ENCODE peak calls at places on chromosomes 4 and X, in four cellular contexts. V is GM23248, N is mammary epithelial cell, S is HCT116. P is an unnamed sample.

GRCh38 chr4:8817081-8817812 is 54.4 kb downstream of the HMX1 start:
- DNase-seq in N (no peak), V (no peak), S (no peak), P (no peak)

GRCh38 chrX:108139303-108139702 is 47.7 kb downstream of the ATG4A start:
- DNase-seq in V (peak), N (no peak), S (no peak), P (no peak)

GRCh38 chr4:101102114-101102752 is 245.1 kb downstream of the PPP3CA start:
- DNase-seq in S (no peak), V (peak), N (peak), P (no peak)

GRCh38 chr4:11769425-11769824 is 340.7 kb upstream of the HS3ST1 start:
- DNase-seq in N (no peak), S (no peak), V (no peak), P (no peak)

GRCh38 chr4:112876316-112876715 is 173.1 kb upstream of the ANK2 start:
- DNase-seq in S (no peak), N (no peak), V (no peak), P (no peak)

GRCh38 chr4:101346562-101347266 is 612 bp downstream of the PPP3CA start:
- DNase-seq in V (peak), N (peak), S (no peak), P (no peak)

GRCh38 chr4:151700566-151701316 is 60.1 kb downstream of the GATB start:
- DNase-seq in S (no peak), V (no peak), N (no peak), P (no peak)

GRCh38 chr4:6851962-6852361 is 57.7 kb upstream of the TBC1D14 start:
- DNase-seq in N (no peak), S (no peak), V (no peak), P (no peak)

GRCh38 chr4:25457053-25457715 is 80.1 kb downstream of the ANAPC4 start:
- DNase-seq in S (no peak), V (peak), N (no peak), P (no peak)
- TF ChIP-seq EZH2 in S (no peak), V (no peak), N (no peak), P (no peak)

GRCh38 chrX:137547291-137547690 is 18.6 kb upstream of the ZIC3 start:
- DNase-seq in S (no peak), N (no peak), V (no peak), P (no peak)

GRCh38 chrX:137548261-137548660 is 17.7 kb upstream of the ZIC3 start:
- DNase-seq in V (no peak), N (no peak), S (no peak), P (no peak)

GRCh38 chrX:137549846-137550534 is 15.9 kb upstream of the ZIC3 start:
- DNase-seq in N (no peak), S (no peak), V (no peak), P (no peak)

GRCh38 chrX:137550561-137551305 is 15.2 kb upstream of the ZIC3 start:
- DNase-seq in N (no peak), V (no peak), S (no peak), P (no peak)

GRCh38 chrX:137549073-137549472 is 16.9 kb upstream of the ZIC3 start:
- DNase-seq in V (no peak), S (no peak), N (no peak), P (no peak)
- TF ChIP-seq EZH2 in V (no peak), S (no peak), N (no peak), P (no peak)

GRCh38 chr4:74933562-74934015 is 673 bp downstream of the PARM1 start:
- DNase-seq in S (no peak), V (peak), N (peak), P (no peak)
- TF ChIP-seq EZH2 in S (no peak), V (no peak), N (no peak), P (no peak)

DNA sequence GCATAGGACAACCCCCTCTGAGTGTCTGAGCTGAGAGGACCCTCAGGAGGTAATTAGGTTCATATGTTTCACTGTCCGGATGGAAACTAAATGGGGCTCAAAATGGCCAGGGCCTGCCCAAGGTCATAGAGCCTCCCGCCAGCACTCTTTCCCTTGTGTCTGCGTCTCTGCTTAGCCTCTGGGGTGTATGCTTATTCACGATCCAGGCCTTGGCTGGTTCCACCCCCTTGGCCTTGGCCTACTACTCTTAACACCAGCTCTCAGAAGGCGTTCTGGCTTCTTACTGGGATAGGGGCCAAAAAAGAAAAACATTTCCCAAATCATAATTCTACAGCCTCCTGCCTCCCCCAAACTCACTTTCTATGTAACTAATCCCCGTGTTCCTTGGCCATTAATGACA is 68.8 kb downstream of the RTL5 start:
- DNase-seq in V (no peak), N (no peak), S (no peak), P (no peak)
- TF ChIP-seq EZH2 in V (no peak), N (no peak), S (no peak), P (no peak)

GRCh38 chr4:94757192-94758140 is at the start of gene BMPR1B:
- DNase-seq in N (peak), V (peak), S (no peak), P (no peak)
- TF ChIP-seq EZH2 in N (no peak), V (no peak), S (no peak), P (no peak)

GRCh38 chr4:157221895-157222763 is 1.6 kb downstream of the GRIA2 start:
- DNase-seq in N (no peak), V (peak), S (no peak), P (no peak)
- TF ChIP-seq EZH2 in N (peak), V (no peak), S (no peak), P (no peak)

GRCh38 chr4:13523105-13523477 is 21.2 kb downstream of the NKX3-2 start:
- DNase-seq in V (no peak), S (no peak), N (no peak), P (no peak)
- TF ChIP-seq EZH2 in V (peak), S (no peak), N (peak), P (no peak)

GRCh38 chrX:72307646-72308051 is 1.9 kb upstream of the CITED1 start:
- DNase-seq in S (no peak), V (peak), N (no peak), P (no peak)

GRCh38 chrX:72306851-72307645 is 1.3 kb upstream of the CITED1 start:
- DNase-seq in S (peak), N (peak), V (peak), P (no peak)

GRCh38 chrX:72306085-72306801 is 529 bp upstream of the CITED1 start:
- DNase-seq in V (peak), N (no peak), S (no peak), P (no peak)

GRCh38 chrX:72305286-72306084 is at the start of gene CITED1:
- DNase-seq in N (peak), V (peak), S (no peak), P (no peak)

DNA sequence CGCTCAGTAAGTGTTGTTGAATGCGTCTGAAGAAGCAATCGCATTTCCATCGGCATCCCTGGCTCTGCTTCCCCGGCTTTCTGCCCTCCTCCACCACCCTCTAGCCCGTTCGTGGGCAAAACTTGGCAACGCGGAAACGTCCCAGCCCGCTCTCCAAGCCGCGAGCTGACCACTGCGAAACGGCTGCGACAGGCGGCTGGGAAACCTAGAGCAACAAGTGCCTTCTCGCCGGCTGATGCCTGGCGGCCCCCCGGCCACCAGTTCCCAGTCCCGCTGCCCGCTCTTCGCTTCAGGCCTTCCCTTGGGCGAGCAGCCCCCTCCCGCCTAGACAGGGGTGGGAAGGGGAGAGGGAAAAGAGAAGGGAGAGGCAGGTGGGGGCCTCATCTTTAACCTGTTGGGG is 837 bp downstream of the CITED1 start:
- DNase-seq in V (peak), S (no peak), N (no peak), P (no peak)
- TF ChIP-seq EZH2 in V (no peak), S (no peak), N (peak), P (no peak)

GRCh38 chr4:170026253-170026991 is at the start of gene MFAP3L:
- DNase-seq in N (peak), V (peak), S (peak), P (peak)

GRCh38 chr4:170030121-170030520 is 3.9 kb upstream of the MFAP3L start:
- DNase-seq in V (peak), S (no peak), N (peak), P (no peak)

GRCh38 chr4:170027181-170027829 is 1.1 kb upstream of the MFAP3L start:
- DNase-seq in V (peak), N (peak), S (peak), P (peak)

GRCh38 chr4:170022211-170022610 is 4.0 kb downstream of the MFAP3L start:
- DNase-seq in V (no peak), S (no peak), N (no peak), P (no peak)

DNA sequence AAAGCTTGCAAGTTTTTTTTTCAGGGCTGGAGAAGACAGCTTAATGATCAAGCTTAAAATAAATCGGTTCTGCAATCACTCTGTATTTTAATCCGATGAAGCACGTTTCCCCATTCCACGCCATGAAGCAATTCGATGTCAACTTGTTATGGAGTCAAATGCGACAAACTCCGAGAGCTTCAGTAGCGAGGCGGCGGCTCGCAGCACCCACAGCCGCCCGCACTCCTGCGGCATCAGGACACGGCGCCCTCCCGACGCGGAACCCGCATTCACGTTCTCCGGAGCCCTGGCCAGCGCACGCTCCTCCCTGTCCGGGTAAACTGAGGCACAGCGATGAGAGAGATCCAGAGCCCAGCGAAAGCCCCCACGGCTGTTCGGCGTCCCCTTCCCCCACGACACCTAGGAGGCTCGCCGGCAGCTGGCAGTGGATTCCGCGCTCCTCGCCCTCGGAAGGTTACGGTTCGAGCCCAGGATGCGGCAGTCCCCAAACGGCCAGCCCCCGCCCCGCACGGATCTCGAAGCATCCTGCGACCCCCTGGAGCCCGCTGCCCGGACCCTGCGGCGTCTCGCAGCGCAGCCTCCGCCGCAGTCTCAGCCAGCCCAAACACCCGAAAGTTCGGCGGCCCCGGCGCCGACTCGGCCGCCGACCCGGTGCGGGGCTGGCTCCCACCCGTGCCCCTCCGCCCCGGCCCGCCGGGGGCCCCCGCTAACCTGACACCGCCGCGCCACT is 507 bp downstream of the MFAP3L start:
- DNase-seq in V (peak), S (no peak), N (no peak), P (no peak)
- TF ChIP-seq EZH2 in V (no peak), S (no peak), N (no peak), P (no peak)

P was measured in SK-N-MC.